ENCODE peak calls at places on chromosomes 4 and X, in six cellular contexts. K, D, Y, F, O and B are unnamed samples.

GRCh38 chrX:123454712-123455431 is 270.8 kb downstream of the GRIA3 start:
- DNase-seq in Y (no peak), D (no peak), K (no peak), O (no peak), F (no peak), B (no peak)

GRCh38 chr4:143186202-143186601 is 1.5 kb downstream of the USP38 start:
- DNase-seq in Y (no peak), O (no peak), K (no peak), F (no peak), D (no peak), B (no peak)

GRCh38 chrX:17876135-17876534 is 15.0 kb upstream of the RAI2 start:
- DNase-seq in Y (no peak), F (no peak), K (no peak), O (no peak), D (no peak), B (no peak)

GRCh38 chr4:180550106-180550505 is 1693.1 kb upstream of the TENM3 start:
- DNase-seq in K (no peak), O (no peak), Y (no peak), F (no peak), D (no peak), B (no peak)

GRCh38 chrX:20445109-20445508 is 178.4 kb upstream of the RPS6KA3 start:
- DNase-seq in D (no peak), F (no peak), K (no peak), Y (no peak), O (no peak), B (no peak)

GRCh38 chr4:87134122-87134521 is 86.3 kb downstream of the KLHL8 start:
- DNase-seq in F (no peak), D (no peak), Y (no peak), O (no peak), K (no peak), B (no peak)

GRCh38 chrX:45134303-45134702 is 66.4 kb downstream of the DIPK2B start:
- DNase-seq in F (no peak), K (peak; percentile 55), Y (no peak), D (no peak), O (no peak), B (no peak)

GRCh38 chr4:149706942-149707341 is 108.7 kb downstream of the IQCM start:
- DNase-seq in K (no peak), Y (no peak), F (no peak), O (no peak), D (no peak), B (no peak)

GRCh38 chr4:154982187-154983047 is 201.3 kb downstream of the RBM46 start:
- DNase-seq in F (peak; percentile 15), D (peak; percentile 74), O (peak; percentile 21), Y (peak; percentile 27), K (peak; percentile 73), B (peak; percentile 72)

GRCh38 chr4:153318696-153319320 is 25.7 kb upstream of the MND1 start:
- DNase-seq in D (peak; percentile 31), F (no peak), Y (no peak), K (no peak), O (no peak), B (peak; percentile 56)

GRCh38 chrX:57104406-57104805 is 16.9 kb downstream of the SPIN2B start:
- DNase-seq in D (no peak), K (no peak), Y (no peak), F (no peak), O (no peak), B (no peak)

GRCh38 chrX:53287493-53288138 is 6.2 kb upstream of the IQSEC2 start:
- DNase-seq in D (peak; percentile 43), Y (peak; percentile 40), K (peak; percentile 88), F (peak; percentile 11), O (peak; percentile 90), B (peak; percentile 43)
- H3K4me3 ChIP-seq in D (no peak overlapping the region), Y (no peak overlapping the region), K (no peak overlapping the region), F (no peak overlapping the region), O (peak overlapping the region; percentile 14), B (no peak overlapping the region)

GRCh38 chr4:185395956-185396723 is 416 bp upstream of the LRP2BP start:
- DNase-seq in F (peak; percentile 97), O (peak; percentile 98), Y (peak; percentile 98), D (peak; percentile 98), K (peak; percentile 98), B (peak; percentile 98)

GRCh38 chr4:185394568-185395254 is 1.0 kb downstream of the LRP2BP start:
- DNase-seq in K (no peak), Y (no peak), O (no peak), F (no peak), D (no peak), B (no peak)

GRCh38 chr4:185398618-185399017 is 2.0 kb downstream of the ANKRD37 start:
- DNase-seq in F (no peak), Y (no peak), D (no peak), K (no peak), O (no peak), B (no peak)

GRCh38 chr4:185396724-185397402 is at the start of gene ANKRD37:
- DNase-seq in D (peak; percentile 69), K (peak; percentile 81), F (no peak), Y (peak; percentile 63), O (peak; percentile 52), B (peak; percentile 89)

DNA sequence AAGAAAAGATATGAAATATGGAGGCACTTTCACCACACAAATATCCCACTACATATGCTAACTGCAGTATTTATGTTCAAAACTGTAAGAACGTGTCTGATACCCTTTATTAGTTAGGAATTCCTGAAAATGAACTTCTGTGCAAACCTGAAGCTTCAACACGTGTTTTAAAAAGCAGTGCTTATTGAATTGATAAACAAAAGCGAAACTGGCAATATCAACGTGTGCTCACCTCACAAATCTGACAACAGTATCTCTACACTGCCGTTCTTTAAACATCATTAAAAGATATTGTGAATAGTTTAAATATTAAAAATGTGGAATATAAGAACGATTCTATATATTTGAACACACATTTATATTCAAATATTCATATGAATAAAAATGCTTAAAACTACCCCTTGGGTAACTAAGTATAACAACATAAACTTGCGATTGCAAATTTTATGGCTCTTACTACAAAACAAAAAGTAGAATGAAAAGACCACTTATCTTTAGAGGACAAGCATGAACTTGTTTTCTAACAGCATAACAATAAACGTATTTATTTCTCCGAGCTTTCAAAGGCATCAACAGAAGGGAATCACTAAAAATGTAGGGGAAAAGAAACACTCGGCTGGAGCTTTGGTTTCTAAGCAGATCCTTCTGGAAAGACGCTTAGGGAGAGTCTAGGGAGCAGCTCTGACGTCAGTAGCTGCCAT is at the start of gene LRP2BP:
- DNase-seq in F (peak; percentile 48), O (no peak), K (no peak), D (no peak), Y (no peak), B (no peak)
- TF ChIP-seq POLR2A in F (no peak), O (no peak), K (no peak), D (no peak), Y (no peak), B (no peak)

GRCh38 chr4:99947190-99947578 is 766 bp upstream of the DNAJB14 start:
- DNase-seq in F (no peak), O (no peak), D (no peak), Y (no peak), K (no peak), B (peak; percentile 6)
- H3K4me3 ChIP-seq in F (peak overlapping the region; percentile 80), O (peak overlapping the region; percentile 85), D (peak overlapping the region; percentile 83), Y (peak overlapping the region; percentile 86), K (no peak overlapping the region), B (no peak overlapping the region)

DNA sequence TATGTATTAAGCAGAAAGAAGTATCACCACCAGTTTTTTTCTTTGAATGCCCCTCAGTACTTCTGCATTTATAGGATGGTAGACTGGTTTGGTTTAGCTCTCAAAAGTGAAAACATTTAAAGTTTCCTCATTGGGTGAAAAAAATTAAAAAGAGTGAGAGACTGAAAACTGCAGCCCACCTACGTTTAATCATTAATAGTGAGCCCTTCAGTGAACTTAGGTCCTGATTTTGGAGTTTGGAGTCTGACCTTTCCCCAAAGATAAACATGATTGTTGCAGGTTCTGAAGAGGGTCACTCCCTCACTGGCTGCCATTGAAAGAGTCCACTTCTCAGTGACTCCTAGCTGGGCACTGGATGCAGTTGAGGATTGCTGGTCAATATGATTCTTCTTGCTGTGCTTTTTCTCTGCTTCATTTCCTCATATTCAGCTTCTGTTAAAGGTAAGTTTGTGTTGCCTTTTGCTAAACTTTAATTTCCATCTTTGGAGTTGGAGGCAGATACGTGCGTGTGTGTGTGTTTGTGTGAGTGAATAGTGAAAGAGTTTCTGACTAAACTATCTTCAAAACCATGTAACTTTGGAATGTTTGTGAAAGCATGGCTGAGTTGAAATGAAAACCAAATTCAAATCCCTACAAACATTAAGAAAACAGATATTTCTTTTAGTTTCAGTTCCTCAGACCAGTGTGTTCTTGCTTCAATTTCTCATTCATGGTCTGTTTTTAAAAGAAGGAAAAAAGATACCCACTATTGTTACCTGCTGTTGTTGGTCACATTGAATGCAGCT is at the start of gene MTTP:
- DNase-seq in O (no peak), K (no peak), F (no peak), D (no peak), Y (no peak), B (no peak)
- TF ChIP-seq POLR2A in O (no peak), K (no peak), F (no peak), D (no peak), Y (no peak), B (no peak)

GRCh38 chrX:112279940-112280339 is 197.4 kb upstream of the TRPC5 start:
- DNase-seq in Y (no peak), O (no peak), F (no peak), K (no peak), D (no peak), B (no peak)
- H3K4me3 ChIP-seq in Y (no peak overlapping the region), O (no peak overlapping the region), F (no peak overlapping the region), K (no peak overlapping the region), D (no peak overlapping the region), B (no peak overlapping the region)

GRCh38 chr4:39976141-39976944 is 1.4 kb downstream of the PDS5A start:
- DNase-seq in O (peak; percentile 72), F (no peak), D (peak; percentile 71), K (peak; percentile 92), Y (peak; percentile 59), B (peak; percentile 81)

GRCh38 chr4:39978378-39978775 is 666 bp upstream of the PDS5A start:
- DNase-seq in Y (no peak), K (no peak), O (no peak), D (no peak), F (no peak), B (no peak)

GRCh38 chr4:39978904-39979303 is 1.2 kb upstream of the PDS5A start:
- DNase-seq in K (no peak), Y (no peak), F (no peak), O (no peak), D (no peak), B (no peak)

GRCh38 chr4:39976945-39977488 is 694 bp downstream of the PDS5A start:
- DNase-seq in K (peak; percentile 56), Y (peak; percentile 18), F (no peak), D (peak; percentile 29), O (no peak), B (peak; percentile 43)

DNA sequence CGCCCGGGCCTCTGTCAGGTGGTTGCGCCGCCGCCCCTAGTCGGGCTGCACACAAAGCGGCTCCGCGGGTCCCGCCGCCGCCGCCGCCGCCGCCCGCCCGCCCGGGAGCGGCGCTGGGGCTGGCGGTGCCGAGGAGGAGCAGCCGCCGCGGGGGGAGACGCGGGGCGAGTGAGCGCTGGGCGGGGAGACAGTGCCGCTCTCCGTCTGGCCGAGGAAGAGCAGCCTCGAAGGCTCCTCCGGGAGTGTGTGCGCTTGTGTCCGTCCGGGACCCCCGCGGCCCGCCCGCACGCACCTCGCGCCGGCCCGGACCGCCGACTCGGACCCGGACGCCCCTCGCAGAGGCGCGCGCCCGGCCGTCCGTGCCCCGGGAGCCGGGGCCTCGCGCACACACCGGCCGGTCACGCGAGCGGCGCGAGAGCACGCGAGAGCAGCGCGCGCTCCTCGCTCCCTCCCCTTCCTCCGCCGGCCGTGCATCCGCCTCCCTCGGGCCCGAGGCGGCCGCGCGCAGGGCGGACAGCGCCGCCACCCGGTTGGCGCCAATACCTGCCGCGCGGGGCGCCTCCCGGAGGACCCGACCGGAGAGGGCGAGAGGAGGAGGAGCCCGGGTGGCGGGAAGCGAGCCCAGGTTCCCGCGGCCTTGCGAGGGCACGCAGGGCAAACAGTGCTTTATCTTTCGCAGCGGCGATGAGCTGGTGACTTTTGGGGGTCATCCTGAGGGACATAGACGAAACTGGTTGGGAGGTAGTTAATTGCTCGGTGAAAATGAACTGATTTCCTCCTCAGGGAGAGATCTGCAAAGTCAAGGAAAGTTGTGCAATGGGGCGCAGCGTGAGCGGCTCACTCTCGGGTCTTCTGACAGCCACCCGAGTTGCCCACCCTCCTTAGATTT is at the start of gene PDS5A:
- DNase-seq in F (peak; percentile 56), O (peak; percentile 86), K (peak; percentile 90), D (peak; percentile 91), Y (peak; percentile 80), B (peak; percentile 89)
- TF ChIP-seq POLR2A in F (peak; percentile 79), O (peak; percentile 92), K (peak; percentile 69), D (no peak), Y (no peak), B (peak; percentile 45)